ENCODE peak calls at places on chromosomes 6 and 20, in four cellular contexts. R, P, X and Q are unnamed samples.

GRCh38 chr20:25341716-25342680 is 48.6 kb downstream of the ABHD12 start:
- DNase-seq in R (no peak), P (no peak), X (no peak), Q (no peak)

GRCh38 chr6:26555505-26556262 is 17.5 kb downstream of the HMGN4 start:
- DNase-seq in R (no peak), P (no peak), X (no peak), Q (no peak)

GRCh38 chr6:90048191-90048969 is 154.1 kb downstream of the GJA10 start:
- DNase-seq in R (no peak), P (no peak), X (no peak), Q (no peak)

GRCh38 chr20:2986466-2986865 is 57.0 kb upstream of the GNRH2 start:
- DNase-seq in R (no peak), P (no peak), X (no peak), Q (no peak)

GRCh38 chr20:13492001-13492480 is 146.7 kb downstream of the TASP1 start:
- DNase-seq in R (no peak), P (peak), X (no peak), Q (peak)

GRCh38 chr6:75204222-75204958 is 1.5 kb downstream of the COL12A1 start:
- DNase-seq in R (no peak), P (peak), X (peak), Q (peak)

GRCh38 chr6:49430187-49430586 is 32.9 kb downstream of the MMUT start:
- DNase-seq in R (no peak), P (no peak), X (no peak), Q (no peak)

GRCh38 chr6:14423330-14423729 is 305.8 kb downstream of the CD83 start:
- DNase-seq in R (no peak), P (no peak), X (no peak), Q (no peak)

GRCh38 chr6:13427838-13428527 is 59.4 kb downstream of the GFOD1 start:
- DNase-seq in R (peak), P (no peak), X (no peak), Q (no peak)

GRCh38 chr6:3797231-3798200 is 46.0 kb upstream of the PXDC1 start:
- DNase-seq in R (no peak), P (no peak), X (no peak), Q (no peak)

GRCh38 chr6:53306819-53307347 is 41.9 kb downstream of the ELOVL5 start:
- DNase-seq in R (no peak), P (no peak), X (no peak), Q (no peak)

GRCh38 chr6:167568407-167569024 is 243.6 kb downstream of the TTLL2 start:
- DNase-seq in R (no peak), P (no peak), X (no peak), Q (no peak)

GRCh38 chr6:47300417-47300816 is 9.3 kb downstream of the TNFRSF21 start:
- DNase-seq in R (no peak), P (no peak), X (no peak), Q (no peak)

GRCh38 chr6:137240168-137240567 is 21.0 kb upstream of the IFNGR1 start:
- DNase-seq in R (no peak), P (peak), X (peak), Q (no peak)

GRCh38 chr6:170086639-170087420 is 204.0 kb downstream of the DLL1 start:
- DNase-seq in R (no peak), P (peak), X (peak), Q (no peak)

GRCh38 chr6:170085475-170086401 is 205.1 kb downstream of the DLL1 start:
- DNase-seq in R (no peak), P (peak), X (peak), Q (no peak)

GRCh38 chr6:170089937-170090335 is 200.9 kb downstream of the DLL1 start:
- DNase-seq in R (no peak), P (peak), X (peak), Q (no peak)

GRCh38 chr6:170088349-170088951 is 202.4 kb downstream of the DLL1 start:
- DNase-seq in R (no peak), P (peak), X (peak), Q (no peak)

GRCh38 chr6:170087946-170088348 is 202.9 kb downstream of the DLL1 start:
- DNase-seq in R (peak), P (peak), X (peak), Q (no peak)
- H3K27ac ChIP-seq in R (peak), P (no peak), X (peak), Q (no peak)

GRCh38 chr6:36071281-36071680 is 43.7 kb downstream of the MAPK14 start:
- DNase-seq in R (no peak), P (no peak), X (no peak), Q (no peak)
- H3K27ac ChIP-seq in R (no peak), P (no peak), X (no peak), Q (no peak)

GRCh38 chr6:56719310-56719709 is 76.6 kb upstream of the DST start:
- DNase-seq in R (no peak), P (no peak), X (no peak), Q (no peak)

GRCh38 chr6:56727097-56727845 is 84.6 kb upstream of the DST start:
- DNase-seq in R (no peak), P (no peak), X (no peak), Q (no peak)

GRCh38 chr6:56720882-56721281 is 78.2 kb upstream of the DST start:
- DNase-seq in R (no peak), P (no peak), X (no peak), Q (no peak)

GRCh38 chr6:56725257-56725656 is 82.6 kb upstream of the DST start:
- DNase-seq in R (no peak), P (no peak), X (no peak), Q (no peak)

DNA sequence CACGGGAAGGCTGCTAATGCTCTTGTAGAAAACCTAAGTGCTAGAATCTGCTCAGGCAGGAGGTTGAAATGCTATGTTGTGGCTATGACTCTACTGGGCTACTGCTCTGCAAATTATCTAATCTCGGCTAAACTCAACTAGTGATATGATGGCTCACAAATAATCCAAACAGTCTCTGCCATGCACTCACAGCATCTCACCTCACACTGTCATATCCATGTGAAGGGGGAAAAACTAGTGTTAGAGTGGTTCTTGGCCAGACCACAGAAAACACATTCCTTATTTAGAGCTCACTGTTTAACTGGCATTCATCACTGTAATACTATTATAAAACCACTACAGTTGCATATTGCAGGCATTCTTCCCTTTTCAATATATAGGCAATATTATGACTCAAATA is 81.8 kb upstream of the DST start:
- DNase-seq in R (no peak), P (no peak), X (no peak), Q (no peak)
- H3K27ac ChIP-seq in R (no peak), P (no peak), X (no peak), Q (no peak)

GRCh38 chr20:10646006-10646405 is 27.8 kb downstream of the JAG1 start:
- DNase-seq in R (no peak), P (no peak), X (no peak), Q (no peak)

GRCh38 chr20:10643560-10643873 is 30.3 kb downstream of the JAG1 start:
- DNase-seq in R (no peak), P (no peak), X (no peak), Q (no peak)

GRCh38 chr20:10642859-10643559 is 30.8 kb downstream of the JAG1 start:
- DNase-seq in R (no peak), P (no peak), X (no peak), Q (no peak)

GRCh38 chr20:10645205-10645570 is 28.6 kb downstream of the JAG1 start:
- DNase-seq in R (no peak), P (no peak), X (no peak), Q (no peak)

GRCh38 chr20:10644458-10645204 is 29.2 kb downstream of the JAG1 start:
- DNase-seq in R (no peak), P (no peak), X (no peak), Q (no peak)
- H3K27ac ChIP-seq in R (no peak), P (peak), X (no peak), Q (peak)

DNA sequence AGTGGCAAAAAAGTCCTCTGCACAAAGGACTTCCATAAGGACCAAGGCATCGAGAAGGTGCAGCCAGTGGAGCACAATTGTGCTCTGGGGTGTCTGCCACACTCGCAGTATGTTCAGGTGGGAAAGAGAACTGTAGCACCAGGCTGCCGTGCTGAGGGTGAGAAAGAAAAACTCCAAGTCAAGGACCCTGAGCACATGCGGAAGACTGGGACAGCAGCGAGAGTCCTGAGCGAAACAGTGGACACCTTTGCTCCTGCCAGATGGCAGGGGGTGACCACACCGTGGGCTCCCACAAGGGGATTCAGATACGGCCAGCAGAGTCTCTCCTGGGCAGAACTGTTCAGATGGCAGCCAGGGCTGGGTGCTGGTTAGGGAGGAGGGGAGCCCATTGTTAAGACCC is 73.6 kb downstream of the POPDC3 start:
- DNase-seq in R (no peak), P (no peak), X (no peak), Q (no peak)
- H3K27ac ChIP-seq in R (no peak), P (no peak), X (no peak), Q (no peak)

GRCh38 chr6:33620584-33621395 is at the start of gene ITPR3:
- DNase-seq in R (peak), P (no peak), X (peak), Q (peak)

GRCh38 chr6:33621396-33622388 is 570 bp downstream of the ITPR3 start:
- DNase-seq in R (no peak), P (no peak), X (peak), Q (peak)

GRCh38 chr6:33619166-33619565 is 2.0 kb upstream of the ITPR3 start:
- DNase-seq in R (no peak), P (no peak), X (no peak), Q (no peak)

GRCh38 chr6:33622456-33623431 is 1.6 kb downstream of the ITPR3 start:
- DNase-seq in R (no peak), P (no peak), X (peak), Q (no peak)

GRCh38 chr6:33620158-33620583 is 951 bp upstream of the ITPR3 start:
- DNase-seq in R (no peak), P (no peak), X (peak), Q (peak)
- H3K27ac ChIP-seq in R (peak), P (peak), X (peak), Q (peak)